ENCODE peak calls at places on chromosomes 7 and 10, in five cellular contexts. Q is IMR-90, J is K562, G is A549, N is H1. Y is an unnamed sample.

GRCh38 chr7:157352506-157352905 is 15.7 kb downstream of the DNAJB6 start:
- DNase-seq in Q (no peak), J (peak; percentile 36), G (no peak), N (no peak), Y (no peak)

GRCh38 chr10:129784891-129785290 is 179.2 kb downstream of the EBF3 start:
- DNase-seq in Q (no peak), J (no peak), G (no peak), N (no peak), Y (no peak)

GRCh38 chr10:29285624-29286051 is 3.2 kb upstream of the LYZL1 start:
- DNase-seq in Q (no peak), J (no peak), G (no peak), N (no peak), Y (no peak)

GRCh38 chr7:150363872-150364271 is 4.8 kb upstream of the REPIN1 start:
- DNase-seq in Q (no peak), J (no peak), G (no peak), N (no peak), Y (no peak)

GRCh38 chr7:55345292-55345691 is 19.8 kb upstream of the LANCL2 start:
- DNase-seq in Q (no peak), J (no peak), G (no peak), N (no peak), Y (no peak)

GRCh38 chr10:102643346-102644065 is 773 bp upstream of the TRIM8 start:
- DNase-seq in Q (peak; percentile 74), J (peak; percentile 29), G (peak; percentile 78), N (no peak), Y (peak; percentile 70)

GRCh38 chr7:108600399-108600798 is 30.7 kb downstream of the DNAJB9 start:
- DNase-seq in Q (no peak), J (no peak), G (no peak), N (no peak), Y (no peak)

GRCh38 chr7:11784808-11785536 is 47.0 kb downstream of the THSD7A start:
- DNase-seq in Q (no peak), J (no peak), G (peak; percentile 91), N (no peak), Y (no peak)

GRCh38 chr10:15690031-15690430 is 29.7 kb downstream of the ITGA8 start:
- DNase-seq in Q (no peak), J (no peak), G (no peak), N (no peak), Y (no peak)

GRCh38 chr7:153772966-153773365 is 279.2 kb upstream of the DPP6 start:
- DNase-seq in Q (no peak), J (no peak), G (no peak), N (no peak), Y (no peak)

GRCh38 chr7:45267262-45267661 is 109.7 kb downstream of the RAMP3 start:
- DNase-seq in Q (peak; percentile 4), J (no peak), G (no peak), N (no peak), Y (no peak)

GRCh38 chr10:133166828-133167692 is 7.0 kb downstream of the KNDC1 start:
- DNase-seq in Q (no peak), J (no peak), G (no peak), N (no peak), Y (no peak)

GRCh38 chr7:43869898-43870240 is 552 bp upstream of the MRPS24 start:
- DNase-seq in Q (peak; percentile 96), J (no peak), G (peak; percentile 38), N (no peak), Y (no peak)

GRCh38 chr7:100606313-100606712 is 4.2 kb downstream of the PCOLCE start:
- DNase-seq in Q (no peak), J (no peak), G (no peak), N (no peak), Y (no peak)

GRCh38 chr7:131122394-131122793 is 205.3 kb upstream of the MKLN1 start:
- DNase-seq in Q (no peak), J (no peak), G (no peak), N (no peak), Y (no peak)

GRCh38 chr7:304574-305409 is 14.8 kb downstream of the FOXL3 start:
- DNase-seq in Q (no peak), J (no peak), G (no peak), N (no peak), Y (no peak)

GRCh38 chr7:95609277-95609971 is 13.1 kb upstream of the PDK4 start:
- DNase-seq in Q (peak; percentile 29), J (no peak), G (peak; percentile 41), N (no peak), Y (peak; percentile 6)

GRCh38 chr7:101179780-101180755 is at the start of gene NAT16:
- DNase-seq in Q (no peak), J (no peak), G (no peak), N (no peak), Y (no peak)

GRCh38 chr10:44858988-44859387 is 52.1 kb upstream of the TMEM72 start:
- DNase-seq in Q (peak; percentile 8), J (no peak), G (no peak), N (no peak), Y (no peak)

GRCh38 chr10:115918812-115919211 is 354.2 kb downstream of the GFRA1 start:
- DNase-seq in Q (peak; percentile 46), J (no peak), G (no peak), N (no peak), Y (no peak)

GRCh38 chr10:30639946-30640786 is 10.6 kb upstream of the LYZL2 start:
- DNase-seq in Q (peak; percentile 77), J (peak; percentile 45), G (peak; percentile 77), N (no peak), Y (peak; percentile 53)

GRCh38 chr7:65477326-65477725 is 103.7 kb downstream of the ZNF92 start:
- DNase-seq in Q (peak; percentile 5), J (peak; percentile 63), G (peak; percentile 35), N (peak; percentile 39), Y (peak; percentile 25)

GRCh38 chr7:130543611-130544010 is 51.7 kb downstream of the MEST start:
- DNase-seq in Q (no peak), J (no peak), G (no peak), N (no peak), Y (no peak)

GRCh38 chr7:5670173-5670933 is 111.1 kb downstream of the RNF216 start:
- DNase-seq in Q (peak; percentile 28), J (no peak), G (no peak), N (no peak), Y (peak; percentile 34)

DNA sequence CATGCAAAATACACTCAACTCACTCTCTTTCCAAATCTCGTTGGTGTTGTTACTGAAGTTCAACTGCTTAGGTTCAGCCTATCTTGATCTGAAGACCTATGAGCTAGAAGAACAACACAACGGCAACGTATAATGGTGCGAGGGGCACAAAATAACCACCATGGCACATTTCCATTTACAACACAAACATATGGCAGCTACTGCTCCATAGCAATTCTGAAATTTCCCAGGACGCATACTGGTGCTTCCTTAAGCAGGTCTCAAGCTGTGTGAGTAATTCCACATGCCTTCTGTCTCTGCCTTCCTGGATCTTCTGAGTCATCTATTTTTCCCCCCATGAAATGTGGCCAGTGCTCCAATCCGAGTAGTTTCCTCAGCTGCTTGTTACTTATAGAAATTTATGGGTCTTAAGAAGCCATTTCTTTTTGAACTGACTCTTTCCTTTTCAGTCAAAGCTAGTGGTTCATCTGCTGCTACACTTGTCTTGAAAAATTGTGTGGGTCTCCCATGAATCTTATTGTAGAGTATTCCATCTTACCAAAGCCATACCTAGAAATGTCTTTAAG is 256.6 kb upstream of the KLF6 start:
- DNase-seq in Q (no peak), J (no peak), G (no peak), N (no peak), Y (no peak)
- TF ChIP-seq MAFK in Q (no peak), J (no peak), G (no peak), N (no peak), Y (no peak)

GRCh38 chr7:2621061-2621828 is 10.5 kb upstream of the TTYH3 start:
- DNase-seq in Q (peak; percentile 68), J (peak; percentile 40), G (no peak), N (no peak), Y (no peak)
- TF ChIP-seq MAFK in Q (no peak), J (no peak), G (no peak), N (no peak), Y (no peak)

GRCh38 chr10:24894309-24894708 is 58.1 kb downstream of the PRTFDC1 start:
- DNase-seq in Q (peak; percentile 97), J (no peak), G (peak; percentile 23), N (no peak), Y (no peak)

GRCh38 chr10:24894728-24895127 is 57.7 kb downstream of the PRTFDC1 start:
- DNase-seq in Q (no peak), J (no peak), G (no peak), N (no peak), Y (no peak)

GRCh38 chr10:24898501-24898900 is 53.9 kb downstream of the PRTFDC1 start:
- DNase-seq in Q (no peak), J (no peak), G (no peak), N (no peak), Y (no peak)

GRCh38 chr10:24899571-24899970 is 52.8 kb downstream of the PRTFDC1 start:
- DNase-seq in Q (no peak), J (no peak), G (no peak), N (no peak), Y (no peak)

GRCh38 chr10:24897326-24897926 is 55.0 kb downstream of the PRTFDC1 start:
- DNase-seq in Q (peak; percentile 78), J (peak; percentile 67), G (peak; percentile 29), N (no peak), Y (peak; percentile 20)
- TF ChIP-seq MAFK in Q (no peak), J (peak; percentile 42), G (no peak), N (no peak), Y (no peak)

GRCh38 chr7:36281945-36282727 is 107.5 kb upstream of the ANLN start:
- DNase-seq in Q (peak; percentile 61), J (no peak), G (no peak), N (no peak), Y (no peak)

GRCh38 chr7:36279251-36279925 is 110.3 kb upstream of the ANLN start:
- DNase-seq in Q (peak; percentile 63), J (no peak), G (no peak), N (no peak), Y (no peak)

GRCh38 chr7:36279926-36280315 is 109.7 kb upstream of the ANLN start:
- DNase-seq in Q (no peak), J (no peak), G (no peak), N (no peak), Y (no peak)

GRCh38 chr7:36283171-36283570 is 106.5 kb upstream of the ANLN start:
- DNase-seq in Q (no peak), J (no peak), G (no peak), N (no peak), Y (no peak)

DNA sequence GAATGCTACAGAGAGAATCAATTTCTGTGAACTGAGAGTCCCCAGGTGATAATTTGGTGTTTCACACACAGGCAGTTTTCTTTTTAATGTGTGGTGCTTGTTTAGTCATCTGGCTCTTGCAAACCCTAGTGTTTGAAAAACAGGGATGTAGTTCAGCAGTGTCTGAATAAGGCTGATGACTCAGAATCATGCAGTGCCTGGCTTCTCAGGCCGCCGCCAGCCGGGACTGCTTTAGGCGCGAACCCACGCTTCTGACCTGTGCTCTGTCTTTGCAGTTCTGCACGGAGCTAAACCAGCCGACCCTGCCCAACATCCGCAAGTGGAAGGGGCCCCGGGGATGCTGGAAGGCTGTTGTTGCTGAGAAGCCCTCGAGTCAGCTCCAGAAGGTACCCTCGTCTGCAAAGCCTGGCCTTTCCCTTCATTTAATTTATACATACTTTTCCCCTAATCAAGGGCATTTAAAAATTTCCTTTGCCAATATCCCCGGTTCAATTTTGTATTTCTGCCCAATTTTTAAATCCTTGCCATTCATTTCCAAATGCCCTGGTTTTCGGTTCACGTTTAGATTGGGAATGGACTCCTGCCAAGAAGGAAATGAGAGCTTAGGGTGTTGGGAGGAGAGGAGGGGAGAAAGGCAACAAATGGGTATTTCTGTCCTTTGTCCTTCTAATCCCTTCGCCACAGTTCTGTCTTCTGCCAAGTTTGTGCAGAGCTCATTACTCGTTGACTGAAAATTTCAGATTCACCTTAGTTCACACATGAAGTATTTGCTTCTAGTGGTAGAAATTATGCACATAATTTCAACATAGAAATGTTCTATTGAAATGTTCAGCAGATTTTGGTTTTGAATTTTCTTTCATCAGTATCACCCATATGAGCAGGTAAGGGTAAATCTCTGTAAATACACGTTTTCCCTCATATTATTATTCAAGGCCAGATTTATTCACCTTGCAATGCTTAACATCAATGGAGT is 108.5 kb upstream of the ANLN start:
- DNase-seq in Q (peak; percentile 90), J (no peak), G (peak; percentile 76), N (no peak), Y (no peak)
- TF ChIP-seq MAFK in Q (no peak), J (no peak), G (no peak), N (no peak), Y (no peak)